ENCODE peak calls at places on chromosome 7, in six cellular contexts. U, T, M, R, K and V are unnamed samples. For H3K4me1, the result is how much of the 10 kb centered on the place peaks cover.

GRCh38 chr7:2612445-2613112 is 19.2 kb upstream of the TTYH3 start:
- DNase-seq in U (peak), K (peak), T (no peak), M (no peak), R (peak), V (no peak)

GRCh38 chr7:36287371-36288241 is 102.1 kb upstream of the ANLN start:
- DNase-seq in U (no peak), R (no peak), T (no peak), M (no peak), K (no peak), V (no peak)

GRCh38 chr7:39824801-39825200 is 125.3 kb upstream of the CDK13 start:
- DNase-seq in T (no peak), U (no peak), M (no peak), R (no peak), K (no peak), V (no peak)

GRCh38 chr7:29610031-29610490 is 46.4 kb downstream of the PRR15 start:
- DNase-seq in M (no peak), U (no peak), K (no peak), R (no peak), T (no peak), V (no peak)

GRCh38 chr7:30548762-30549344 is 44.2 kb upstream of the GGCT start:
- DNase-seq in K (peak), M (peak), T (peak), R (peak), U (peak), V (peak)

GRCh38 chr7:5424689-5425506 is 1.3 kb upstream of the TNRC18 start:
- DNase-seq in U (peak), T (no peak), M (no peak), R (peak), K (peak), V (peak)

GRCh38 chr7:142894886-142895593 is 9.5 kb upstream of the TRPV6 start:
- DNase-seq in R (no peak), T (no peak), M (no peak), U (no peak), K (no peak), V (no peak)

GRCh38 chr7:1320616-1321289 is 88.1 kb downstream of the UNCX start:
- DNase-seq in M (no peak), K (no peak), T (no peak), R (no peak), U (peak), V (no peak)

GRCh38 chr7:138748666-138749065 is 47.5 kb upstream of the SVOPL start:
- DNase-seq in M (no peak), U (no peak), K (no peak), T (no peak), R (no peak), V (no peak)

GRCh38 chr7:98281757-98282652 is 519 bp downstream of the BRI3 start:
- DNase-seq in R (peak), K (peak), M (no peak), T (no peak), U (no peak), V (no peak)

GRCh38 chr7:18995270-18995671 is 122.2 kb downstream of the TWIST1 start:
- DNase-seq in T (no peak), R (no peak), U (no peak), M (no peak), K (no peak), V (no peak)

GRCh38 chr7:17239683-17240521 is 58.5 kb upstream of the AHR start:
- DNase-seq in R (no peak), M (no peak), T (no peak), K (no peak), U (no peak), V (no peak)

GRCh38 chr7:150307904-150308303 is 15.3 kb upstream of the LRRC61 start:
- DNase-seq in M (no peak), R (no peak), K (no peak), U (no peak), T (no peak), V (no peak)

GRCh38 chr7:105776068-105776790 is 100.2 kb downstream of the ATXN7L1 start:
- DNase-seq in T (no peak), R (peak), U (no peak), M (no peak), K (no peak), V (peak)

GRCh38 chr7:103540986-103541385 is 95.0 kb upstream of the SLC26A5 start:
- DNase-seq in R (no peak), M (no peak), T (no peak), K (peak), U (peak), V (no peak)

DNA sequence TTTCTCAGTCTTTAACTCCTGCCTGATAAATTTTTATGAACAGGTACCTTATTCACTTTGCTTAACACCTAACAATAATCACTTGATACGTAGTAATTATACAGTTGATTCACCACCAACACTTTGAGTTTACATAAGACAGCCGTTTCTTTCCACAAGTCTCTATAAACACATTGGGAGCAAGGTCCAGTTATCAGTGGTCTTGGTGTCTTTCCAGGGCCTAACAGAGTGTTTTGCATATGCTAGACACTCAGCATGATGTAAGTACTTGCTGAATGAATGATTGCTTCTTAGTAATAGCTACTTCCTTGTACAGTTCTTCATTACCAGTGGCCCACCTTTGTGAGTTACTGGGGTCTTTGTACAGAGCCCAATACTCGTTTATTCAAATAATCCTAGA is 6.4 kb downstream of the CLDN12 start:
- DNase-seq in U (no peak), M (no peak), R (peak), K (no peak), T (no peak), V (no peak)
- H3K27ac ChIP-seq in U (no peak), M (no peak), R (peak), K (no peak), T (no peak), V (no peak)

DNA sequence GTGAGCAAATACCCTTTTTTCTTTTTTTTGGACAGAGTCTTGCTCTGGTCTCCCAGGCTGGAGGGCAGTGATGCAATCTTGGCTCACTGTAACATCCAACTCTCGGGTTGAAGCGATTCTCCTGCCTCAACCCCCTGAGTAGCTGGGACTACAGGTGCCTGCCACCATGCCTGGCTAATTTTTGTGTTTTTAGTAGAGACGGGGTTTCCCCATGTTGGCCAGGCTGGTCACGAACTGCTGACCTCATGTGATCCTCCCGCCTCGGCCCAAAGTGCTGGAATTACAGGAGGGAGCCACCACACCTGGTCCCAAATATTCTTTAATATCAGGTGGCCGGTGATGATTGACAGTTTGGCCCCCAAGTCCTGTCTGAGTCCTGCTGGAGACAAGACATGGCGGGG is 6.6 kb downstream of the LAT2 start:
- DNase-seq in M (no peak), K (no peak), R (no peak), U (no peak), T (no peak), V (no peak)
- H3K4me1 ChIP-seq in M (under half), K (under half), R (under half), U (under half), T (under half), V (under half)

DNA sequence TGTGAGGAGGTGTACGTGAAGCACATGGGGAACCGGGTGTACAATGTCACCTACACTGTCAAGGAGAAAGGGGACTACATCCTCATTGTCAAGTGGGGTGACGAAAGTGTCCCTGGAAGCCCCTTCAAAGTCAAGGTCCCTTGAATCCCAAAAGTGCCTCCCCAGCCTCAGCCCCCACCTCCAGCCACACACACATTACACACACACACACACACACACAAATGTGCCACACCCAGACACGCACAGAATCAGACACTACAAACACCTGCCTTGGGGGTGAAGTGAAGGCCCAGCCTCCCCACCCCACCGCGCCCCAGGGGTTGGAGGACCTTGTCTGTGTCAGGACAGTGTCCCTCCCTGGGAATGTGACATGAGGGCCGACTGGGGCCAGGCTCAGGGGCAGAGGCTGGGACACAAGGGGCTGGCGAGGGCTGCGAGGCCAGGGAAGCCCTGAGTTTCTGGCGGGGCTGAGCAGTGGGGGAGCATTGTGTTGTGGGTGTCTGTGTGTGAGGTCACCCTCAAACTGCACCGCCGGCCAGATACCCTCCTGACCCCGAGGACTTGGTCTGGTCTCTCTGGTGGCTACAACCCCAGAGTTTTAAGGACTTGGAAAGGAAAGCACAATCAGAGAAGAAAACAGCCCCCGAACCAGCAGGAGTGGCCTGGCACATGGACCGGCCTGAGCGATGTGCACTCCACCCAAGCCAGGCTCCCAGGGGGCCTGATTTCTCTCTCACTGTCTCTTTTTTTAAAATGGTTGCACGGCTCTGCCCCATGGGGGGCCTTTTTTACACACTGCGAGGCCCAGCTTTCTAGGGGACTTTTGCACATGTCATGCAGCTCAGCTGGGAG is 4.0 kb upstream of the ATP6V1F start:
- DNase-seq in M (no peak), R (no peak), U (peak), K (no peak), T (no peak), V (no peak)
- H3K27ac ChIP-seq in M (no peak), R (peak), U (peak), K (no peak), T (peak), V (no peak)

GRCh38 chr7:10079572-10079971 is 894.1 kb upstream of the PHF14 start:
- DNase-seq in K (no peak), T (no peak), R (no peak), U (no peak), M (no peak), V (no peak)

GRCh38 chr7:10083766-10084165 is 889.9 kb upstream of the PHF14 start:
- DNase-seq in T (no peak), M (no peak), U (no peak), K (no peak), R (no peak), V (no peak)

GRCh38 chr7:10082896-10083295 is 890.8 kb upstream of the PHF14 start:
- DNase-seq in R (no peak), K (no peak), M (no peak), U (no peak), T (no peak), V (no peak)

DNA sequence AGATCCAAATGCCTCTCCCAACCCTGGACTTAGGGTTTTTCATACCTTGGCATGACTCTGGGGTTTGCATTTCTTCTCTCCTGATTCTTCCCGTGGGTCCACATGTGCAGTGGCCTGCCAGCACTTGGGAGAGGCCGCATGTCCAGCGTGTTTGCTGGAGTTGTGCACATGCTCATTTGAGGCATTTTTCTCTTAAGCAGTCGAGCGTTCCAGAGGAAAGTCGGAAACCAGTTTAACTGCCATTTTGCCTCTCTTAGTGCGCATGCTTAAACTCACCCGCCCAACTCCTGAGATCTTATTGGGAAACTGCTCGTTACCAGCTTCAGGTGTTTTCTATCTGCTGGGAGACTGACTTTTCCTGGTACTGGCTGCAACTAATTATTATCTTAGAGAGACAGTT is 888.4 kb upstream of the PHF14 start:
- DNase-seq in U (no peak), R (no peak), M (no peak), K (no peak), T (no peak), V (no peak)
- H3K4me1 ChIP-seq in U (under half), R (under half), M (under half), K (under half), T (under half), V (under half)

GRCh38 chr7:47460251-47460989 is 121.5 kb downstream of the TNS3 start:
- DNase-seq in R (peak), T (no peak), M (no peak), U (no peak), K (peak), V (no peak)

GRCh38 chr7:47458057-47458456 is 123.9 kb downstream of the TNS3 start:
- DNase-seq in T (no peak), U (no peak), R (peak), M (no peak), K (peak), V (peak)

GRCh38 chr7:47464266-47464665 is 117.6 kb downstream of the TNS3 start:
- DNase-seq in M (no peak), T (no peak), U (no peak), R (no peak), K (no peak), V (no peak)

GRCh38 chr7:47458486-47458885 is 123.4 kb downstream of the TNS3 start:
- DNase-seq in M (no peak), K (peak), U (no peak), T (no peak), R (no peak), V (no peak)

GRCh38 chr7:47461161-47461560 is 120.8 kb downstream of the TNS3 start:
- DNase-seq in K (peak), M (no peak), R (no peak), U (peak), T (no peak), V (no peak)
- H3K27ac ChIP-seq in K (no peak), M (no peak), R (peak), U (peak), T (no peak), V (peak)

DNA sequence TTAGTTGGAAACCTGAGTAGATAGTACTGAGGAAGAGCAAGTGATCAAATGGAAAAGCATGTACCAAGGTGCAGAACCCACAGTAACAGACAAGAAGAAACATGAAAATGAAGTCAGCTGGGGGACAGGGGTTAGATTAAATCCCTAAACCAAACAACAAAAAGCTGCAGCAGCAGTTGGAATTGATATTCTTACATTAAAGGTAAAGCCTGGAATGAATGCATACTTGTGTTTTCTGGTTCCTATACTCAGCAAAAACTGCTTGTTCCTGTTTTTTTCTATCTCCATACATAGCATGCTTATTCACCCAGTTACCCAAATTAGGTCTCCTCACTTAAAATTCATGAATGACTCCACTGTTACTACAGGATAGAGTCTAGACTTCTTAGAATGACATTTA is 92.4 kb downstream of the TPST1 start:
- DNase-seq in T (no peak), U (no peak), R (no peak), M (no peak), K (no peak), V (no peak)
- H3K4me1 ChIP-seq in T (under half), U (under half), R (under half), M (under half), K (under half), V (under half)

DNA sequence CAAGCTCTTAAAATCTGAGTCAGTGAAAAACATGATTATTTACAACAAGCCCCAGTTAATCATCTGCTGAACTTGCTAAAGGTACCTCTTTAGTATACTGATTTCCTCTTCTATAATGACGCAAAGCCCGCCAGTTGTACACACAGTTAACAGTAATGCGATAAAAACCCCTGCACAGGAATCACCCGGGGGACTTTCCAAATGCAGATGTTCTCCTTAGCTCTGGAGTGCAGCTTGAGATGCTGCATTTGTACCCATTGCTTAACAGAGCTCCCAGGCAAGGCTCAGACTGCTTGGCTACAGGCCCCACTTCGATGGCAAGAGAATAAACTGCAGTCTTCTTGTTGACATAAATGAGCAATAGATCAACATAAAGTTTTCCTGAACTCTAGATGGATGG is 279.6 kb upstream of the HGF start:
- DNase-seq in T (no peak), M (no peak), K (no peak), R (no peak), U (peak), V (no peak)
- H3K27ac ChIP-seq in T (no peak), M (no peak), K (no peak), R (peak), U (no peak), V (no peak)

GRCh38 chr7:7246223-7246622 is 63.9 kb downstream of the C1GALT1 start:
- DNase-seq in U (no peak), K (no peak), M (no peak), T (no peak), R (no peak), V (no peak)
- H3K4me1 ChIP-seq in U (under half), K (under half), M (under half), T (under half), R (under half), V (under half)

GRCh38 chr7:69674701-69675182 is 76.5 kb downstream of the AUTS2 start:
- DNase-seq in K (no peak), R (no peak), U (no peak), T (no peak), M (no peak), V (no peak)

GRCh38 chr7:69677054-69677847 is 79.0 kb downstream of the AUTS2 start:
- DNase-seq in M (no peak), K (no peak), T (no peak), R (no peak), U (no peak), V (no peak)

GRCh38 chr7:69678794-69679103 is 80.5 kb downstream of the AUTS2 start:
- DNase-seq in R (no peak), T (no peak), U (no peak), M (no peak), K (no peak), V (no peak)

GRCh38 chr7:69676247-69676646 is 78.0 kb downstream of the AUTS2 start:
- DNase-seq in U (no peak), M (no peak), R (no peak), T (no peak), K (no peak), V (no peak)

GRCh38 chr7:69677905-69678793 is 79.9 kb downstream of the AUTS2 start:
- DNase-seq in R (no peak), U (no peak), M (no peak), T (no peak), K (no peak), V (no peak)
- H3K27ac ChIP-seq in R (peak), U (peak), M (no peak), T (peak), K (no peak), V (peak)